ENCODE peak calls at places on chromosomes 7 and 10, in seven cellular contexts. E, U, M, O, P, G and Q are unnamed samples.

GRCh38 chr7:80699656-80700318 is 61.3 kb downstream of the CD36 start:
- DNase-seq in E (peak), O (no peak), G (no peak), P (no peak), U (no peak), M (no peak), Q (no peak)

GRCh38 chr7:44987996-44988395 is 9.2 kb upstream of the MYO1G start:
- DNase-seq in O (no peak), U (no peak), E (no peak), M (no peak), G (no peak), P (no peak), Q (no peak)

GRCh38 chr7:82091126-82091682 is 321.4 kb upstream of the HGF start:
- DNase-seq in M (no peak), G (no peak), O (no peak), E (no peak), U (no peak), P (peak), Q (no peak)

GRCh38 chr10:75967491-75967890 is 536.1 kb downstream of the LRMDA start:
- DNase-seq in E (no peak), U (no peak), G (no peak), O (no peak), P (peak), M (no peak), Q (no peak)

GRCh38 chr7:455110-455928 is 64.3 kb downstream of the PDGFA start:
- DNase-seq in G (no peak), M (peak), U (peak), O (no peak), P (no peak), E (no peak), Q (peak)

GRCh38 chr7:128347573-128348147 is 4.0 kb upstream of the RBM28 start:
- DNase-seq in G (peak), O (no peak), P (peak), M (peak), U (peak), E (peak), Q (no peak)

GRCh38 chr10:79376078-79376628 is 28.9 kb downstream of the PPIF start:
- DNase-seq in M (no peak), G (no peak), O (no peak), U (no peak), P (peak), E (no peak), Q (no peak)

GRCh38 chr7:22561356-22561755 is 61.4 kb upstream of the STEAP1B start:
- DNase-seq in P (no peak), G (no peak), M (peak), O (peak), E (peak), U (peak), Q (no peak)

GRCh38 chr7:157111311-157111710 is 27.4 kb upstream of the UBE3C start:
- DNase-seq in M (no peak), E (no peak), U (no peak), O (peak), P (no peak), G (no peak), Q (no peak)

GRCh38 chr10:90583416-90583815 is 274.4 kb downstream of the HTR7 start:
- DNase-seq in P (no peak), M (no peak), U (no peak), G (no peak), E (no peak), O (no peak), Q (no peak)

GRCh38 chr7:12712236-12712635 is 24.8 kb downstream of the ARL4A start:
- DNase-seq in O (no peak), P (no peak), U (no peak), E (no peak), G (no peak), M (no peak), Q (no peak)

GRCh38 chr10:71880425-71881306 is 29.6 kb upstream of the PSAP start:
- DNase-seq in O (no peak), U (peak), P (no peak), M (no peak), G (no peak), E (no peak), Q (no peak)

GRCh38 chr10:6769704-6770417 is 189.8 kb upstream of the PRKCQ start:
- DNase-seq in O (no peak), M (no peak), U (no peak), E (no peak), P (no peak), G (no peak), Q (no peak)

GRCh38 chr10:80924063-80924952 is 386.6 kb downstream of the SH2D4B start:
- DNase-seq in M (peak), P (peak), U (no peak), G (no peak), E (peak), O (no peak), Q (peak)

GRCh38 chr10:100697070-100697469 is 48.3 kb upstream of the PAX2 start:
- DNase-seq in P (no peak), M (peak), O (no peak), E (peak), G (no peak), U (peak), Q (no peak)

GRCh38 chr10:92920866-92921265 is 72.5 kb downstream of the EXOC6 start:
- DNase-seq in P (no peak), O (no peak), E (no peak), U (no peak), M (no peak), G (no peak), Q (no peak)

GRCh38 chr10:129890170-129890569 is 73.9 kb downstream of the EBF3 start:
- DNase-seq in E (no peak), G (no peak), U (no peak), M (no peak), P (no peak), O (no peak), Q (no peak)

GRCh38 chr10:63221950-63222349 is 88.8 kb downstream of the NRBF2 start:
- DNase-seq in M (no peak), E (no peak), G (no peak), O (no peak), P (no peak), U (no peak), Q (no peak)

GRCh38 chr7:134782121-134782623 is 2.7 kb downstream of the CALD1 start:
- DNase-seq in M (no peak), U (no peak), P (no peak), O (no peak), E (peak), G (no peak), Q (no peak)

GRCh38 chr7:106484562-106484961 is 176.4 kb downstream of the CCDC71L start:
- DNase-seq in U (no peak), G (no peak), P (no peak), E (peak), M (peak), O (no peak), Q (no peak)

GRCh38 chr7:72925546-72926120 is 738 bp downstream of the POM121 start:
- DNase-seq in M (no peak), O (no peak), U (no peak), G (no peak), P (peak), E (peak), Q (no peak)

GRCh38 chr10:3258291-3258848 is 85.8 kb upstream of the PITRM1 start:
- DNase-seq in M (no peak), G (no peak), U (no peak), O (no peak), E (peak), P (no peak), Q (no peak)

GRCh38 chr10:84348431-84348830 is 20.0 kb downstream of the CCSER2 start:
- DNase-seq in P (no peak), E (peak), O (no peak), U (no peak), G (no peak), M (no peak), Q (no peak)

GRCh38 chr10:43671659-43672555 is 23.2 kb upstream of the ZNF32 start:
- DNase-seq in P (peak), O (no peak), M (peak), G (no peak), U (peak), E (peak), Q (no peak)

GRCh38 chr10:43665054-43665453 is 16.4 kb upstream of the ZNF32 start:
- DNase-seq in E (no peak), M (no peak), U (no peak), G (no peak), P (no peak), O (no peak), Q (no peak)

GRCh38 chr10:43666551-43666950 is 17.9 kb upstream of the ZNF32 start:
- DNase-seq in E (no peak), G (no peak), M (no peak), P (no peak), O (no peak), U (no peak), Q (no peak)

GRCh38 chr10:43667736-43668371 is 19.2 kb upstream of the ZNF32 start:
- DNase-seq in E (no peak), G (no peak), U (no peak), O (no peak), P (no peak), M (no peak), Q (no peak)

DNA sequence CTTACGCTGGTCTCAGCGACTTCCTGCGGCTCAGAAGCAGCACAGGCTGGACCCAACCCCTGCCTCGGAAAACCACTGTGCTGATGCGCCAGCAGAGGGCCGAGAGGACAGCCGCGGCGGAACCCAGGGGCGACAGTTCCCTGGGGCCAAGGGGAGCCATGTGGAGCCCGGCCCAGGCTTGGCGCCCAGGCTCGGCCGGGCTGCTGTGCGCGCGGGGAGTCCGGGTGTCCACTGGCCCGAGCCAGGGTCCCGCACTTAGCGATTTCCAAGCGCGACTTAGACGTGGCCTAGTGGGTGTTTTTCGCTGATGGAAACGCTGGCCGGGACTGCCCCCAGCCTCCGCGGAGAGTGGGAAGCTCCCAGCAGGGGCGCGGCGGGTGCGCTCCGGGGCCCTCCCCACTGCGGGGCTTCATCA is 18.6 kb upstream of the ZNF32 start:
- DNase-seq in P (no peak), G (no peak), E (peak), U (peak), O (no peak), M (no peak), Q (no peak)
- H3K4me3 ChIP-seq in P (no peak), G (peak), E (no peak), U (peak), O (no peak), M (no peak), Q (no peak)

GRCh38 chr10:122882798-122883197 is 3.4 kb upstream of the FAM24B start:
- DNase-seq in O (no peak), U (no peak), E (no peak), G (no peak), M (no peak), P (no peak), Q (no peak)
- TF ChIP-seq CTCF in O (no peak), U (no peak), E (no peak), G (no peak), M (no peak), P (no peak), Q (no peak)

GRCh38 chr10:24449334-24449740 is 240.4 kb downstream of the KIAA1217 start:
- DNase-seq in P (no peak), U (no peak), O (no peak), M (no peak), G (no peak), E (peak), Q (no peak)
- H3K4me3 ChIP-seq in P (no peak), U (peak), O (no peak), M (no peak), G (peak), E (no peak), Q (peak)

GRCh38 chr10:132536241-132536963 is 1.2 kb upstream of the INPP5A start:
- DNase-seq in O (peak), U (peak), M (peak), E (no peak), G (peak), P (no peak), Q (peak)
- TF ChIP-seq CTCF in O (no peak), U (no peak), M (no peak), E (no peak), G (no peak), P (no peak), Q (no peak)

GRCh38 chr10:14645239-14645960 is 129.3 kb downstream of the FAM107B start:
- DNase-seq in E (no peak), U (no peak), P (no peak), O (no peak), G (no peak), M (no peak), Q (no peak)

GRCh38 chr10:14648936-14649335 is 125.8 kb downstream of the FAM107B start:
- DNase-seq in M (no peak), U (no peak), E (no peak), P (no peak), G (no peak), O (no peak), Q (no peak)

GRCh38 chr10:14649739-14650138 is 125.0 kb downstream of the FAM107B start:
- DNase-seq in P (no peak), G (no peak), O (no peak), E (no peak), U (no peak), M (no peak), Q (no peak)

GRCh38 chr10:14652067-14652466 is 122.6 kb downstream of the FAM107B start:
- DNase-seq in E (no peak), G (no peak), P (no peak), M (no peak), O (no peak), U (no peak), Q (no peak)

GRCh38 chr10:14648042-14648765 is 126.5 kb downstream of the FAM107B start:
- DNase-seq in O (no peak), U (peak), P (peak), E (peak), G (no peak), M (peak), Q (peak)
- H3K4me3 ChIP-seq in O (no peak), U (no peak), P (no peak), E (no peak), G (peak), M (no peak), Q (no peak)

DNA sequence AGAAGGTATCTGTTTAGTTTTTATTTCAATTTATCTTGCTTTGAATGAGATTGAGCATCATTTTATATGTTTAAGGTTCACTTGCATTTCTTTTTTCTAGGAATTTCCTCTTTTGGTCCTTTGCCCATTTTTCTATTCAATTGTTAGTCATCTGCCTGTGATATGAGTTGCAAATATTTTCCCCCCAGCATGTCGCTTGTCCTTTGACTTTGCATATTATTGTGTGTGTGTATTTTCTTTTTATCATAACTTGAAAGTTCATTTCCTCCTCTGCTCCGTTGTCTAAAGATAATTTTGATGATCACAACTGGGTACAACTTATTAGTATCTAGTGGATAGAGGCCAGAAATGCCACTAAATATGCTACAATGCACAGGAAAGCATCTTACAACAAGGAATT is 132.7 kb upstream of the MDFIC start:
- DNase-seq in O (no peak), M (no peak), U (no peak), G (no peak), P (no peak), E (peak), Q (no peak)
- TF ChIP-seq CTCF in O (no peak), M (no peak), U (no peak), G (no peak), P (no peak), E (no peak), Q (no peak)

GRCh38 chr10:73095479-73096021 is 1.1 kb downstream of the P4HA1 start:
- DNase-seq in U (peak), E (peak), M (peak), G (no peak), P (peak), O (no peak), Q (no peak)

GRCh38 chr10:73094986-73095478 is 1.6 kb downstream of the P4HA1 start:
- DNase-seq in P (no peak), G (no peak), M (no peak), E (peak), U (no peak), O (no peak), Q (no peak)

GRCh38 chr10:73097305-73097670 is 622 bp upstream of the P4HA1 start:
- DNase-seq in G (no peak), M (no peak), P (no peak), E (no peak), O (no peak), U (no peak), Q (no peak)

GRCh38 chr10:73096452-73097304 is at the start of gene P4HA1:
- DNase-seq in E (peak), U (peak), P (peak), G (peak), O (peak), M (peak), Q (peak)

GRCh38 chr10:73096041-73096451 is 620 bp downstream of the P4HA1 start:
- DNase-seq in M (peak), G (peak), P (peak), E (peak), O (peak), U (peak), Q (peak)
- H3K4me3 ChIP-seq in M (peak), G (peak), P (peak), E (peak), O (peak), U (peak), Q (peak)